ENCODE peak calls at places on chromosome 17, in six cellular contexts. R is T1000; Z is activated CD8-positive, alpha-beta memory T cell treated with anti-CD3 and anti-CD28 coated beads, Interleukin-2, amount 50 U/mL, for 4 hours; F is HTR-8/SVneo; D is HEK293T; W is LHCN-M2. N is an unnamed sample.

GRCh38 chr17:81312624-81313325 is 17.7 kb upstream of the SLC38A10 start:
- DNase-seq in R (no peak), Z (no peak), F (no peak), D (no peak), W (no peak), N (no peak)

GRCh38 chr17:77827461-77827968 is 131.0 kb upstream of the TNRC6C start:
- DNase-seq in R (no peak), Z (no peak), F (no peak), D (no peak), W (no peak), N (no peak)

GRCh38 chr17:74299618-74300009 is 25.6 kb downstream of the DNAI2 start:
- DNase-seq in R (no peak), Z (no peak), F (no peak), D (no peak), W (no peak), N (no peak)

GRCh38 chr17:72984925-72985322 is 107.6 kb downstream of the SLC39A11 start:
- DNase-seq in R (no peak), Z (no peak), F (no peak), D (no peak), W (no peak), N (no peak)

GRCh38 chr17:81256616-81257015 is 17.5 kb downstream of the NDUFAF8 start:
- DNase-seq in R (peak), Z (no peak), F (no peak), D (no peak), W (peak), N (no peak)

GRCh38 chr17:60720763-60721531 is 43.3 kb downstream of the BCAS3 start:
- DNase-seq in R (peak), Z (peak), F (peak), D (peak), W (peak), N (peak)

GRCh38 chr17:47611372-47612350 is 38.1 kb upstream of the KPNB1 start:
- DNase-seq in R (no peak), Z (no peak), F (no peak), D (no peak), W (peak), N (no peak)

GRCh38 chr17:64084940-64085649 is 44.8 kb downstream of the ERN1 start:
- DNase-seq in R (no peak), Z (no peak), F (no peak), D (no peak), W (no peak), N (no peak)

GRCh38 chr17:5661486-5662125 is 77.3 kb upstream of the NLRP1 start:
- DNase-seq in R (no peak), Z (no peak), F (no peak), D (no peak), W (no peak), N (no peak)

GRCh38 chr17:38850374-38850773 is 3.1 kb downstream of the RPL23 start:
- DNase-seq in R (no peak), Z (no peak), F (no peak), D (no peak), W (no peak), N (no peak)

GRCh38 chr17:1286379-1287106 is 7.1 kb downstream of the TRARG1 start:
- DNase-seq in R (no peak), Z (no peak), F (no peak), D (no peak), W (no peak), N (no peak)

GRCh38 chr17:47713980-47714689 is 18.9 kb upstream of the TBX21 start:
- DNase-seq in R (no peak), Z (no peak), F (no peak), D (no peak), W (no peak), N (no peak)

GRCh38 chr17:8253801-8254200 is 4.7 kb downstream of the PFAS start:
- DNase-seq in R (no peak), Z (no peak), F (no peak), D (no peak), W (no peak), N (no peak)

GRCh38 chr17:27489045-27489715 is 32.9 kb downstream of the KSR1 start:
- DNase-seq in R (no peak), Z (no peak), F (peak), D (no peak), W (peak), N (no peak)

GRCh38 chr17:75684924-75685323 is 17.8 kb downstream of the SAP30BP start:
- DNase-seq in R (no peak), Z (no peak), F (no peak), D (no peak), W (peak), N (no peak)

GRCh38 chr17:61927211-61928100 is at the start of gene INTS2:
- DNase-seq in R (peak), Z (peak), F (peak), D (peak), W (peak), N (peak)

GRCh38 chr17:80833952-80834895 is 157.4 kb upstream of the CHMP6 start:
- DNase-seq in R (peak), Z (peak), F (no peak), D (no peak), W (no peak), N (no peak)

GRCh38 chr17:75629157-75629556 is 4.1 kb upstream of the SMIM5 start:
- DNase-seq in R (no peak), Z (no peak), F (no peak), D (no peak), W (no peak), N (no peak)

GRCh38 chr17:8122391-8122922 is 1.4 kb downstream of the HES7 start:
- DNase-seq in R (no peak), Z (no peak), F (no peak), D (no peak), W (peak), N (peak)

GRCh38 chr17:70124723-70125122 is 44.6 kb upstream of the KCNJ2 start:
- DNase-seq in R (no peak), Z (no peak), F (no peak), D (no peak), W (no peak), N (no peak)

GRCh38 chr17:77160032-77160876 is 19.5 kb downstream of the SEC14L1 start:
- DNase-seq in R (no peak), Z (no peak), F (no peak), D (no peak), W (peak), N (peak)

GRCh38 chr17:20063665-20064648 is 54.8 kb downstream of the SPECC1 start:
- DNase-seq in R (peak), Z (no peak), F (peak), D (no peak), W (peak), N (no peak)

GRCh38 chr17:69581061-69581955 is 166.8 kb downstream of the MAP2K6 start:
- DNase-seq in R (no peak), Z (no peak), F (no peak), D (no peak), W (peak), N (no peak)

GRCh38 chr17:64148699-64149098 is 18.8 kb upstream of the ERN1 start:
- DNase-seq in R (no peak), Z (no peak), F (no peak), D (no peak), W (peak), N (no peak)

GRCh38 chr17:76368545-76368944 is 14.8 kb upstream of the PRPSAP1 start:
- DNase-seq in R (no peak), Z (no peak), F (no peak), D (peak), W (no peak), N (no peak)

GRCh38 chr17:42562845-42563509 is 1.0 kb downstream of the COASY start:
- DNase-seq in R (no peak), Z (no peak), F (no peak), D (no peak), W (peak), N (peak)

GRCh38 chr17:42409467-42410351 is 13.3 kb downstream of the CAVIN1 start:
- DNase-seq in R (peak), Z (no peak), F (peak), D (no peak), W (peak), N (no peak)

GRCh38 chr17:61317779-61318178 is 81.9 kb upstream of the TBX2 start:
- DNase-seq in R (no peak), Z (no peak), F (no peak), D (no peak), W (no peak), N (no peak)

GRCh38 chr17:80018917-80019651 is 16.6 kb downstream of the TBC1D16 start:
- DNase-seq in R (no peak), Z (no peak), F (no peak), D (no peak), W (no peak), N (no peak)

GRCh38 chr17:17401271-17401781 is 75.5 kb upstream of the MED9 start:
- DNase-seq in R (no peak), Z (no peak), F (no peak), D (peak), W (no peak), N (peak)

GRCh38 chr17:60314423-60314822 is 77.5 kb downstream of the USP32 start:
- DNase-seq in R (no peak), Z (no peak), F (no peak), D (no peak), W (no peak), N (no peak)

GRCh38 chr17:9837551-9838471 is 12.1 kb downstream of the GLP2R start:
- DNase-seq in R (peak), Z (no peak), F (peak), D (no peak), W (peak), N (no peak)

GRCh38 chr17:57747221-57748017 is 2.3 kb upstream of the CCDC182 start:
- DNase-seq in R (no peak), Z (peak), F (peak), D (peak), W (peak), N (peak)

GRCh38 chr17:46821482-46822387 is 3.2 kb upstream of the WNT3 start:
- DNase-seq in R (no peak), Z (no peak), F (no peak), D (no peak), W (no peak), N (no peak)

GRCh38 chr17:47982645-47983440 is 11.9 kb downstream of the CDK5RAP3 start:
- DNase-seq in R (no peak), Z (no peak), F (no peak), D (no peak), W (no peak), N (no peak)

GRCh38 chr17:72952220-72952619 is 140.3 kb downstream of the SLC39A11 start:
- DNase-seq in R (no peak), Z (no peak), F (no peak), D (no peak), W (no peak), N (no peak)

GRCh38 chr17:72775914-72776313 is 316.6 kb downstream of the SLC39A11 start:
- DNase-seq in R (no peak), Z (no peak), F (no peak), D (no peak), W (no peak), N (no peak)

GRCh38 chr17:82120148-82120547 is 22.1 kb upstream of the FASN start:
- DNase-seq in R (no peak), Z (no peak), F (no peak), D (no peak), W (no peak), N (no peak)

GRCh38 chr17:40209404-40210093 is 9.6 kb upstream of the WIPF2 start:
- DNase-seq in R (no peak), Z (no peak), F (no peak), D (no peak), W (no peak), N (no peak)

GRCh38 chr17:40190197-40191021 is 13.1 kb downstream of the RAPGEFL1 start:
- DNase-seq in R (no peak), Z (peak), F (peak), D (peak), W (no peak), N (no peak)